ENCODE peak calls at places on chromosomes 3 and 15, in seven cellular contexts. Q is activated T-cell treated with anti-CD3 and anti-CD28 coated beads, Interleukin-2, amount 50 U/mL, for 72 hours; F is left cardiac atrium; U is NCI-H1417; I is activated CD8-positive, alpha-beta memory T cell treated with anti-CD3 and anti-CD28 coated beads, Interleukin-2, amount 50 U/mL, for 48 hours; N is H54; J is astrocyte of the hippocampus. S is an unnamed sample.

GRCh38 chr3:179108091-179108490 is 36.5 kb upstream of the ZMAT3 start:
- DNase-seq in Q (no peak), F (no peak), U (no peak), I (no peak), N (peak), J (peak), S (no peak)

GRCh38 chr15:70569139-70569717 is 194.1 kb downstream of the UACA start:
- DNase-seq in Q (no peak), F (no peak), U (peak), I (peak), N (no peak), J (peak), S (no peak)

GRCh38 chr15:65804252-65804931 is 12.3 kb upstream of the DENND4A start:
- DNase-seq in Q (no peak), F (no peak), U (peak), I (no peak), N (no peak), J (no peak), S (no peak)

GRCh38 chr3:157248590-157249425 is 88.9 kb upstream of the CCNL1 start:
- DNase-seq in Q (no peak), F (no peak), U (peak), I (no peak), N (peak), J (peak), S (peak)

GRCh38 chr3:87333393-87333892 is 57.1 kb upstream of the POU1F1 start:
- DNase-seq in Q (peak), F (no peak), U (peak), I (no peak), N (peak), J (peak), S (no peak)

GRCh38 chr15:98518823-98519561 is 129.3 kb upstream of the IGF1R start:
- DNase-seq in Q (peak), F (peak), U (peak), I (peak), N (peak), J (peak), S (peak)

GRCh38 chr15:64635486-64635815 is 139.9 kb downstream of the RBPMS2 start:
- DNase-seq in Q (no peak), F (peak), U (no peak), I (no peak), N (no peak), J (peak), S (no peak)

GRCh38 chr3:50961361-50961760 is 286.6 kb downstream of the DOCK3 start:
- DNase-seq in Q (no peak), F (no peak), U (no peak), I (no peak), N (no peak), J (no peak), S (no peak)

GRCh38 chr3:62940763-62941632 is 65.8 kb upstream of the CADPS start:
- DNase-seq in Q (no peak), F (no peak), U (no peak), I (no peak), N (no peak), J (peak), S (no peak)

GRCh38 chr3:63523100-63523499 is 129.4 kb upstream of the SNTN start:
- DNase-seq in Q (no peak), F (no peak), U (no peak), I (no peak), N (peak), J (no peak), S (no peak)

GRCh38 chr3:52070724-52071621 is 14.6 kb upstream of the DUSP7 start:
- DNase-seq in Q (no peak), F (peak), U (no peak), I (no peak), N (no peak), J (peak), S (no peak)

GRCh38 chr3:125512135-125512920 is 7.7 kb downstream of the SNX4 start:
- DNase-seq in Q (peak), F (no peak), U (peak), I (no peak), N (no peak), J (peak), S (no peak)

GRCh38 chr3:15291589-15292541 is 40.5 kb downstream of the SH3BP5 start:
- DNase-seq in Q (peak), F (no peak), U (no peak), I (peak), N (no peak), J (peak), S (no peak)

S was measured in NCI-H345.